ENCODE peak calls at places on chromosomes 2 and 18, in six cellular contexts. O is fibroblast of lung, Y is HCT116, C is K562, S is PC-3, V is endothelial cell of umbilical vein. U is an unnamed sample.

GRCh38 chr2:67848551-67848950 is 214.3 kb downstream of the C1D start:
- DNase-seq in O (no peak), Y (no peak), C (no peak), S (no peak), V (no peak), U (no peak)

GRCh38 chr2:157839162-157839801 is 36.8 kb downstream of the ACVR1 start:
- DNase-seq in O (peak; percentile 81), Y (no peak), C (peak; percentile 36), S (peak; percentile 32), V (peak; percentile 48), U (no peak)

GRCh38 chr2:236054125-236054524 is 114.1 kb downstream of the GBX2 start:
- DNase-seq in O (no peak), Y (no peak), C (no peak), S (no peak), V (no peak), U (no peak)

GRCh38 chr18:8623549-8624106 is 14.4 kb downstream of the RAB12 start:
- DNase-seq in O (peak; percentile 22), Y (no peak), C (no peak), S (no peak), V (no peak), U (no peak)

GRCh38 chr18:75438891-75439290 is 11.4 kb upstream of the SMIM21 start:
- DNase-seq in O (peak; percentile 7), Y (no peak), C (no peak), S (no peak), V (no peak), U (no peak)

GRCh38 chr18:34787931-34788532 is 77.9 kb downstream of the DTNA start:
- DNase-seq in O (peak; percentile 76), Y (peak; percentile 59), C (peak; percentile 57), S (peak; percentile 58), V (peak; percentile 80), U (peak; percentile 48)

GRCh38 chr2:200156140-200156858 is 150.2 kb upstream of the SPATS2L start:
- DNase-seq in O (peak; percentile 96), Y (no peak), C (no peak), S (peak; percentile 63), V (peak; percentile 8), U (no peak)

GRCh38 chr2:41647468-41648042 is 400.3 kb upstream of the PKDCC start:
- DNase-seq in O (no peak), Y (no peak), C (no peak), S (no peak), V (no peak), U (no peak)

GRCh38 chr2:191274404-191274803 is 29.2 kb downstream of the MYO1B start:
- DNase-seq in O (no peak), Y (no peak), C (no peak), S (no peak), V (no peak), U (no peak)

GRCh38 chr2:119352357-119352756 is 14.3 kb downstream of the C2orf76 start:
- DNase-seq in O (no peak), Y (peak; percentile 8), C (no peak), S (peak; percentile 28), V (no peak), U (no peak)

GRCh38 chr2:192126426-192126825 is 68.3 kb downstream of the TMEFF2 start:
- DNase-seq in O (no peak), Y (no peak), C (no peak), S (no peak), V (no peak), U (no peak)

GRCh38 chr2:37636209-37637077 is 35.0 kb downstream of the CDC42EP3 start:
- DNase-seq in O (no peak), Y (no peak), C (no peak), S (no peak), V (no peak), U (no peak)

GRCh38 chr2:197125000-197125399 is 185.6 kb downstream of the ANKRD44 start:
- DNase-seq in O (peak; percentile 84), Y (no peak), C (no peak), S (no peak), V (no peak), U (no peak)

DNA sequence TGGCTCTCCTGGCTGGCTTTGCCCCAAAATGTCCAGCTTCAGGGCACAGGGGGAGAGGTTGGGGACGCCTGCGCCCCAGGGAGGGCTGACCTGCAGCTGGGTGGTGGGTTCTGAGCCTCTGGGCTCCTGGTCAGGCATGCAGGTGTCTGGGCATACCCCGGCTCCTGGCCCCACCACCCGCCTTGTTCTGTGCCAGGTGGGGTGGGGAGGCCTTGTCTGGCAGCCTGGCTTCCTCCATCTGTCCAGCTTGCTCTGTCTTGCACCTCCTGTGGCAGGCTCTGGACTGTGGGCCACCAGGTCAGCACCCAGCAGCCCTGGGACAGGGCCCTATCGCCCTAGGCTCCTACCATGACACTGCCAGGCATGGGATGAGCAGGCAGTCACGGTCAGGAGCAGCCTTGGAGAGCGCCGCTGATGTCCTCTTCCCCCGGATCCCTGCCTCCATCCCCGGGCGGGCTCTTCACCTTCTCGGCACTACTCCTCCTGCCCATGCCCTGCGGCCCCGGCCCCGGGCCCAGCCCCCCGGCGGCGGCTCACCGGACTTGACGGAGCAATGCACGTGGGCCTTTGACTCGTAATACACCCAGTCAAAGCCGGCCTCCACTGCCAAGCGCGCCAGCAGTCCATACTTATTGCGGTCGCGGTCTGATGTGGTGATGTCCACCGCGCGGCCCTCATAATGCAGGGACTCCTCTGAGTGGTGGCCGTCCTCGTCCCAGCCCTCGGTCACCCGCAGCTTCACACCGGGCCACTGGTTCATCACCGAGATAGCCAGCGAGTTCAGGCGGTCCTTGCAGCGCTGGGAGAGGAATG is 3.6 kb downstream of the IHH start:
- DNase-seq in O (no peak), Y (no peak), C (no peak), S (no peak), V (no peak), U (no peak)
- TF ChIP-seq EZH2 in O (peak; percentile 71), Y (no peak), C (no peak), S (no peak), V (peak; percentile 71), U (no peak)

GRCh38 chr2:42937171-42937875 is 144.9 kb upstream of the HAAO start:
- DNase-seq in O (no peak), Y (no peak), C (no peak), S (no peak), V (no peak), U (no peak)

GRCh38 chr2:42934568-42935258 is 142.3 kb upstream of the HAAO start:
- DNase-seq in O (no peak), Y (no peak), C (no peak), S (no peak), V (no peak), U (no peak)

GRCh38 chr2:42935692-42936631 is 143.6 kb upstream of the HAAO start:
- DNase-seq in O (no peak), Y (no peak), C (no peak), S (no peak), V (no peak), U (no peak)

GRCh38 chr2:42938671-42939370 is 146.4 kb upstream of the HAAO start:
- DNase-seq in O (no peak), Y (no peak), C (no peak), S (no peak), V (no peak), U (no peak)

DNA sequence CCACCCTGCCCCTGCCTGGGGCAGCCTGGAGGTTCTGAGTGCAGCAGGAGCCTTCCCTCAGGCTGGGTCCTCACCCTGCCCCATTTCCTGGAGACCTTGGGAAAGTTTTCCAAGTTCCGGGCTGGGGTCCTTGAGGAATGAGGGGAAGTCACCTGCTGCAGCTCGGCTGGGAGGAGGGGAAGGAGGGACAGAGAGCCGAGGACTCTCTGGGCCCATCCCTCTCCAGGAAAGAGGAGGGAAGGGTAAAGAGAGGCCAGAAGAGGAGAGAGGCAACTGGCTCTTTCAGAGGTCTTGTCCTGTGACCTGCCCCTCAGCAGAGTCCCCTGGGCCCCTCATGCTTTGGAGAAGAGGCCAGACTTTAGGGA is 144.2 kb upstream of the HAAO start:
- DNase-seq in O (no peak), Y (no peak), C (no peak), S (no peak), V (no peak), U (no peak)
- H3K9ac ChIP-seq in O (no peak overlapping the region), Y (no peak overlapping the region), C (peak overlapping the region; percentile 50), S (no peak overlapping the region), V (no peak overlapping the region), U (no peak overlapping the region)

GRCh38 chr18:40019797-40020392 is 1935.1 kb upstream of the PIK3C3 start:
- DNase-seq in O (no peak), Y (no peak), C (no peak), S (no peak), V (no peak), U (no peak)
- TF ChIP-seq EZH2 in O (no peak), Y (no peak), C (no peak), S (no peak), V (no peak), U (no peak)

DNA sequence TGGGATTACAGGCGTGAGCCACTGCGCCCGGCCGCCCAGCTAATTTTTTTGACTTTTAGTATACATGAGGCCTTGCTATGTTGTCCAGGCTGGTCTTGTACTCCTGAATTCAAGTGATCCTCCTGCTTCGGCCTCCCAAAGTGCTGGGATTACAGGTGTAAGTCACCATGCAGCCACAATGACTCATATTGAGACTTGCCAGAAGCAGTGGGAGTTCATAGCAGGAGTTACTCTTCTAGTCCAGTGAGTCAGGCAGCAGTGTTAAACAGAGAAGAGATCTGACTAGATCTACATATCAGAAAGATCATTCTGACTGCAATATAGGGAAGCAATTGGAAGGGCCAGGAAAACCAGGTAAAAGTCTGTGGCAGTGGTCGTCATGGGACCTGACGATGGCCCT is 1.5 kb upstream of the FLACC1 start:
- DNase-seq in O (peak; percentile 66), Y (peak; percentile 88), C (no peak), S (peak; percentile 97), V (peak; percentile 5), U (no peak)
- H3K9ac ChIP-seq in O (no peak overlapping the region), Y (peak overlapping the region; percentile 16), C (no peak overlapping the region), S (no peak overlapping the region), V (no peak overlapping the region), U (no peak overlapping the region)

GRCh38 chr2:44939074-44940052 is 2.1 kb upstream of the SIX3 start:
- DNase-seq in O (no peak), Y (no peak), C (no peak), S (no peak), V (no peak), U (no peak)
- TF ChIP-seq EZH2 in O (peak; percentile 90), Y (no peak), C (no peak), S (no peak), V (peak; percentile 78), U (no peak)

DNA sequence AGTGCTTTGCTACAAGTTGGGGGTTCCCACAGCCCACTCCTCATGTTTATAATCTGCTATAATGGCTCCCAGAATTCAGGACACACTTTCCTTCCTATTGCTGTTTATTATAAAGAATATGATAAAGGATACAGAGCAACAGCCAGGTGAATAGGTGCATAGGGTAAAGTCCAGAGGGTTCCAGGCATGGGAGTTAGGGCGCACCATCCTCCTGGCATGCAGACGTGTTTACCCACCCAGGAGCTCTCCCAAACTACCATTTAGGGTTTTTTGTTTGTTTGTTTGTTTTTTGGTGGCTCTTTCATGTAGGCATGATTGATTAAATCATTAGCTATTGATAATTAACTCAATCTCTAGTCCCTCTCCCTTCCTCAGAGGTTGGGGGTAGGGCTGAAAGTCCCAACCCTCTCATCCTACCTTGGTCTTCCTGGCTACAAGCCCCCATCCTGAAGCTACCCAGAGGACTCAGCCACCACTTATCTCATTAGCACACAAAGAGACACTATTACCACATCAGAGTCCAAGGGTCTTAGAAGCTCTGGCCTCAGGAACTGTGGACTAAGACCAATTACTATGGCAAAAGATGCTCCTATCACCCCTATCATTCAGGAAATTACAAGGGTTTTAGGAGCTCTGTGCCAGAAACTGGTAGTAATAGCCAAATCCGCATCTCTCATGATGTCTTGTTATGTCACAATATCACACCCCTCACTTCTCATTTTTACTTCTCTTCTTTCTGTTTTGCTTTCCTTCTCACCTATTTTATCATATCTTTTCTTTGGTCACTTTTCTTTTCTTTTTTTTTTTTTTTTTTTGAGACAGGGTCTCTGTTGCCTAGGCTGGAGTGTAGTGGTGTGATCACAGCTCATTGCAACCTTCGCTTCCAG is 154.8 kb upstream of the TTC39C start:
- DNase-seq in O (no peak), Y (no peak), C (no peak), S (no peak), V (no peak), U (no peak)
- H3K9ac ChIP-seq in O (no peak overlapping the region), Y (no peak overlapping the region), C (no peak overlapping the region), S (no peak overlapping the region), V (no peak overlapping the region), U (no peak overlapping the region)

U was measured in SK-N-MC.